ENCODE peak calls at places on chromosomes 4 and X, in nine cellular contexts. B, T, H, Y, F, N, K, W and Q are unnamed samples.

GRCh38 chrX:67563469-67564448 is 19.9 kb downstream of the AR start:
- DNase-seq in N (no peak), B (peak), H (no peak), K (no peak), T (peak), W (no peak), F (no peak), Y (no peak), Q (no peak)

GRCh38 chr4:153023692-153024394 is 87.7 kb downstream of the FHDC1 start:
- DNase-seq in F (no peak), N (no peak), Y (no peak), H (no peak), K (no peak), W (no peak), B (no peak), T (no peak), Q (no peak)

GRCh38 chrX:53288173-53288572 is 6.8 kb upstream of the IQSEC2 start:
- DNase-seq in W (no peak), K (peak), N (no peak), B (peak), F (no peak), H (peak), T (peak), Y (peak), Q (no peak)

GRCh38 chr4:101500742-101501141 is 153.4 kb upstream of the PPP3CA start:
- DNase-seq in K (no peak), B (no peak), H (no peak), F (no peak), N (no peak), Y (no peak), W (no peak), T (no peak), Q (no peak)

GRCh38 chrX:115652221-115652620 is 91.2 kb downstream of the PLS3 start:
- DNase-seq in F (no peak), H (no peak), Y (no peak), B (no peak), T (peak), W (peak), K (no peak), N (no peak), Q (no peak)

GRCh38 chr4:144399927-144400326 is 246.0 kb upstream of the HHIP start:
- DNase-seq in B (no peak), H (no peak), Y (no peak), W (no peak), T (peak), N (no peak), K (no peak), F (no peak), Q (peak)

GRCh38 chr4:165201806-165202205 is 5.6 kb upstream of the KLHL2 start:
- DNase-seq in Y (no peak), K (no peak), W (no peak), H (no peak), F (no peak), B (no peak), T (no peak), N (no peak), Q (no peak)

GRCh38 chrX:124506031-124506430 is 159.7 kb downstream of the SH2D1A start:
- DNase-seq in B (no peak), N (no peak), F (no peak), Y (no peak), W (no peak), H (no peak), K (no peak), T (no peak), Q (no peak)

GRCh38 chr4:159221280-159221679 is 118.4 kb downstream of the RAPGEF2 start:
- DNase-seq in B (no peak), H (no peak), K (no peak), N (no peak), W (no peak), Y (no peak), F (no peak), T (no peak), Q (no peak)

GRCh38 chr4:536351-536972 is 37.5 kb downstream of the PIGG start:
- DNase-seq in F (no peak), W (no peak), T (no peak), B (no peak), K (no peak), H (no peak), N (no peak), Y (no peak), Q (no peak)

GRCh38 chr4:165367040-165367439 is 11.8 kb upstream of the CPE start:
- DNase-seq in N (no peak), W (no peak), Y (no peak), K (no peak), T (no peak), F (no peak), B (no peak), H (no peak), Q (no peak)

GRCh38 chr4:31298737-31299136 is 578.6 kb downstream of the PCDH7 start:
- DNase-seq in B (no peak), F (no peak), Y (no peak), T (no peak), W (no peak), H (no peak), N (no peak), K (no peak), Q (no peak)

GRCh38 chrX:30283456-30284200 is 25.6 kb downstream of the NR0B1 start:
- DNase-seq in H (no peak), W (peak), B (no peak), N (no peak), F (no peak), Y (no peak), T (peak), K (peak), Q (peak)

GRCh38 chr4:148434075-148434773 is 8.0 kb downstream of the NR3C2 start:
- DNase-seq in H (no peak), F (no peak), W (no peak), K (no peak), T (no peak), Y (no peak), B (no peak), N (no peak), Q (no peak)
- H3K27ac ChIP-seq in H (no peak), F (no peak), W (no peak), K (no peak), T (no peak), Y (no peak), B (no peak), N (no peak), Q (no peak)

GRCh38 chr4:6910340-6910959 is 824 bp downstream of the TBC1D14 start:
- DNase-seq in B (no peak), H (no peak), K (peak), W (peak), Y (no peak), F (no peak), N (no peak), T (no peak), Q (no peak)

GRCh38 chr4:6907658-6908191 is 1.9 kb upstream of the TBC1D14 start:
- DNase-seq in Y (no peak), B (no peak), H (no peak), F (peak), W (peak), N (peak), T (no peak), K (peak), Q (no peak)

GRCh38 chr4:6909113-6909969 is at the start of gene TBC1D14:
- DNase-seq in T (peak), B (peak), Y (peak), W (peak), H (peak), N (peak), K (peak), F (peak), Q (peak)

GRCh38 chr4:6909970-6910339 is 329 bp downstream of the TBC1D14 start:
- DNase-seq in F (peak), W (no peak), H (peak), N (no peak), K (peak), B (no peak), T (no peak), Y (no peak), Q (no peak)

GRCh38 chr4:6908397-6909112 is 1.1 kb upstream of the TBC1D14 start:
- DNase-seq in W (peak), F (no peak), Y (no peak), N (no peak), T (peak), K (no peak), H (no peak), B (no peak), Q (no peak)
- H3K27ac ChIP-seq in W (no peak), F (peak), Y (no peak), N (peak), T (peak), K (peak), H (peak), B (peak), Q (peak)

GRCh38 chr4:55409468-55410171 is 13.9 kb downstream of the TMEM165 start:
- DNase-seq in F (no peak), Y (no peak), H (no peak), K (peak), W (peak), T (peak), N (peak), B (no peak), Q (no peak)
- H3K27ac ChIP-seq in F (no peak), Y (no peak), H (no peak), K (peak), W (peak), T (peak), N (peak), B (peak), Q (no peak)

DNA sequence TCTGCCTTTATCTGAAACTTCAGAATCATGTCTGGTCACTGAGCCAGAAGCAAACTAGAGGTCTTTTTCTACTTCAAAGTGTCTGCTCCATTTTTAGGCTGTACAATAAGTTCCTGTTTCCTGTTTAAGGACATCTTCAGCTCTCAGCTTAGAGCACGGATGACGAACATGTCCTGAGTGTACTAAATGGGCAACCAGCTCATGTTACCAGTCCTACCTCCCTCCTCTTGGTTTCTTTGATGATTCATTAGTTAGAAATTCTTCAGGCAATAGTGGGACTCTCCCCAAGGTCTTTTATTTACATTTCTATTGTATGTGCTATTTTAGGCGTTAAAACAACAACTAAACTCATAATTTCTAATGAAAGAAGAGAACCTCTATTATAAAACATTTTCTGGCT is 58.0 kb downstream of the ENPEP start:
- DNase-seq in F (no peak), W (peak), B (no peak), N (peak), Y (no peak), H (no peak), T (peak), K (peak), Q (peak)
- H3K27ac ChIP-seq in F (no peak), W (no peak), B (no peak), N (no peak), Y (no peak), H (peak), T (peak), K (no peak), Q (no peak)

GRCh38 chr4:105387466-105387865 is 86.4 kb downstream of the PPA2 start:
- DNase-seq in H (no peak), W (no peak), T (no peak), N (no peak), F (no peak), B (no peak), K (no peak), Y (no peak), Q (no peak)

GRCh38 chr4:105392858-105393257 is 81.0 kb downstream of the PPA2 start:
- DNase-seq in K (no peak), W (no peak), N (no peak), B (no peak), T (no peak), H (no peak), F (no peak), Y (no peak), Q (no peak)

GRCh38 chr4:105389167-105389566 is 84.7 kb downstream of the PPA2 start:
- DNase-seq in F (no peak), N (no peak), T (no peak), W (no peak), H (no peak), K (no peak), Y (no peak), B (no peak), Q (no peak)
- H3K27ac ChIP-seq in F (no peak), N (no peak), T (no peak), W (no peak), H (no peak), K (no peak), Y (no peak), B (no peak), Q (no peak)

DNA sequence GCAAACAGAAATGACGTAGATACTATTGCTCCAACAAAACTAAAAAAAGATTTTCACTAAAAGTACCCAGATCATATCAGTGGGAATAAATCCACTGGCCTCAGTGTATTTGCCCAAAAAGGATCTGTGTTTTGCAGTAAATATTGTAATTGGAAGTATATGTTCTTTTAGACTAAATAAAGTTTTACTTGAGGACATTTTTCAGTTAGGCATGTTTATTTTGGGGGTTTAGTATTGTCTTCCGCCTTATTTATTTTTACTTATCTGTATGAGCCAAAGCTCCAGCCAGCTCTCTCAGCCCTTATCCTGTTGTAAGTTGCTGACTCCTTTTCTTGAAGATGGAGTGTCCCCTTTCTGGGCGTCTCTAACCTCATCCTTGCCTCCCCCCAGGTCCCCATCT is 49.8 kb downstream of the PTTG2 start:
- DNase-seq in K (no peak), F (no peak), B (no peak), Y (no peak), N (no peak), W (no peak), H (no peak), T (no peak), Q (no peak)
- H3K27ac ChIP-seq in K (no peak), F (no peak), B (peak), Y (no peak), N (no peak), W (no peak), H (no peak), T (no peak), Q (no peak)